ENCODE peak calls at places on chromosomes 7 and 10, in eight cellular contexts. E is esophagus squamous epithelium, G is right lobe of liver, O is endothelial cell of umbilical vein, D is body of pancreas, B is spleen, U is transverse colon, W is lower leg skin. M is an unnamed sample.

GRCh38 chr7:112001089-112001826 is 204.9 kb downstream of the DOCK4 start:
- DNase-seq in E (no peak), G (no peak), O (peak), D (no peak), B (no peak), U (no peak), W (no peak), M (no peak)

GRCh38 chr10:92787557-92788152 is 60.7 kb upstream of the EXOC6 start:
- DNase-seq in E (no peak), G (no peak), O (no peak), D (no peak), B (no peak), U (no peak), W (no peak), M (no peak)

GRCh38 chr7:23067271-23067670 is 38.3 kb upstream of the KLHL7 start:
- DNase-seq in E (no peak), G (no peak), O (no peak), D (no peak), B (no peak), U (no peak), W (no peak), M (no peak)

GRCh38 chr10:94706089-94706488 is 22.6 kb downstream of the CYP2C18 start:
- DNase-seq in E (no peak), G (no peak), O (no peak), D (no peak), B (no peak), U (no peak), W (no peak), M (no peak)

GRCh38 chr7:64849250-64849923 is 53.7 kb upstream of the ZNF273 start:
- DNase-seq in E (no peak), G (no peak), O (no peak), D (no peak), B (no peak), U (no peak), W (no peak), M (peak)

GRCh38 chr7:38760226-38760625 is 129.1 kb upstream of the AMPH start:
- DNase-seq in E (no peak), G (no peak), O (peak), D (no peak), B (no peak), U (no peak), W (no peak), M (no peak)

GRCh38 chr10:33196710-33197406 is 137.6 kb downstream of the NRP1 start:
- DNase-seq in E (no peak), G (peak), O (peak), D (peak), B (no peak), U (peak), W (no peak), M (no peak)

GRCh38 chr7:120272261-120272895 is 597 bp upstream of the KCND2 start:
- DNase-seq in E (no peak), G (no peak), O (peak), D (peak), B (no peak), U (no peak), W (no peak), M (peak)

GRCh38 chr10:122637371-122637770 is 62.3 kb downstream of the C10orf120 start:
- DNase-seq in E (no peak), G (no peak), O (no peak), D (peak), B (no peak), U (no peak), W (peak), M (no peak)

GRCh38 chr10:23291551-23292334 is 52.9 kb downstream of the C10orf67 start:
- DNase-seq in E (no peak), G (no peak), O (no peak), D (peak), B (no peak), U (no peak), W (no peak), M (no peak)

GRCh38 chr7:31545549-31545948 is 31.7 kb downstream of the ITPRID1 start:
- DNase-seq in E (no peak), G (no peak), O (no peak), D (no peak), B (no peak), U (no peak), W (no peak), M (no peak)

GRCh38 chr7:149084407-149084806 is 6.1 kb downstream of the ZNF786 start:
- DNase-seq in E (no peak), G (no peak), O (no peak), D (no peak), B (no peak), U (no peak), W (no peak), M (no peak)

GRCh38 chr10:30857803-30858202 is 173.9 kb downstream of the ZNF438 start:
- DNase-seq in E (no peak), G (no peak), O (peak), D (peak), B (no peak), U (peak), W (peak), M (no peak)

GRCh38 chr7:149624006-149624405 is 126.4 kb upstream of the ZNF746 start:
- DNase-seq in E (no peak), G (peak), O (peak), D (peak), B (no peak), U (peak), W (peak), M (peak)

GRCh38 chr10:115953203-115953602 is 319.8 kb downstream of the GFRA1 start:
- DNase-seq in E (no peak), G (no peak), O (no peak), D (no peak), B (no peak), U (no peak), W (no peak), M (no peak)

GRCh38 chr10:86298501-86299001 is 68.0 kb downstream of the GRID1 start:
- DNase-seq in E (no peak), G (no peak), O (no peak), D (no peak), B (peak), U (no peak), W (peak), M (no peak)

GRCh38 chr10:101903827-101904520 is 60.4 kb upstream of the KCNIP2 start:
- DNase-seq in E (no peak), G (no peak), O (no peak), D (no peak), B (peak), U (peak), W (no peak), M (no peak)

GRCh38 chr7:142750321-142750938 is 1.2 kb downstream of the PRSS1 start:
- DNase-seq in E (no peak), G (no peak), O (no peak), D (no peak), B (no peak), U (no peak), W (peak), M (no peak)

GRCh38 chr10:61899045-61899444 is 2.5 kb upstream of the ARID5B start:
- DNase-seq in E (no peak), G (no peak), O (peak), D (no peak), B (no peak), U (no peak), W (no peak), M (no peak)

GRCh38 chr10:117933036-117933435 is 113.7 kb downstream of the RAB11FIP2 start:
- DNase-seq in E (no peak), G (no peak), O (no peak), D (no peak), B (no peak), U (no peak), W (no peak), M (no peak)

GRCh38 chr7:115851291-115851690 is 179.3 kb downstream of the TFEC start:
- DNase-seq in E (no peak), G (no peak), O (peak), D (no peak), B (no peak), U (no peak), W (no peak), M (no peak)

GRCh38 chr10:130459011-130459410 is 322.8 kb downstream of the GLRX3 start:
- DNase-seq in E (no peak), G (no peak), O (no peak), D (no peak), B (no peak), U (no peak), W (peak), M (no peak)

GRCh38 chr10:33483124-33483794 is 148.8 kb upstream of the NRP1 start:
- DNase-seq in E (no peak), G (no peak), O (no peak), D (no peak), B (no peak), U (no peak), W (no peak), M (no peak)

GRCh38 chr7:103630318-103630717 is 184.3 kb upstream of the SLC26A5 start:
- DNase-seq in E (no peak), G (no peak), O (no peak), D (no peak), B (no peak), U (no peak), W (no peak), M (no peak)

GRCh38 chr7:138009350-138009653 is 7.4 kb upstream of the CREB3L2 start:
- DNase-seq in E (no peak), G (no peak), O (no peak), D (no peak), B (no peak), U (no peak), W (no peak), M (no peak)

GRCh38 chr10:68665841-68666240 is 55.2 kb upstream of the CCAR1 start:
- DNase-seq in E (no peak), G (no peak), O (no peak), D (no peak), B (no peak), U (no peak), W (no peak), M (no peak)

GRCh38 chr7:120587281-120587680 is 270.7 kb downstream of the TSPAN12 start:
- DNase-seq in E (no peak), G (no peak), O (no peak), D (no peak), B (no peak), U (no peak), W (no peak), M (no peak)

GRCh38 chr10:119207713-119208552 is 562 bp downstream of the GRK5 start:
- DNase-seq in E (peak), G (peak), O (peak), D (peak), B (peak), U (peak), W (peak), M (peak)

GRCh38 chr7:33906697-33907096 is 1.4 kb downstream of the BMPER start:
- DNase-seq in E (no peak), G (no peak), O (no peak), D (no peak), B (no peak), U (no peak), W (no peak), M (no peak)

GRCh38 chr10:56317603-56318002 is 43.5 kb downstream of the ZWINT start:
- DNase-seq in E (no peak), G (no peak), O (no peak), D (no peak), B (peak), U (no peak), W (peak), M (no peak)

GRCh38 chr7:519974-520458 is 370 bp upstream of the PDGFA start:
- DNase-seq in E (no peak), G (peak), O (peak), D (peak), B (no peak), U (peak), W (no peak), M (peak)

GRCh38 chr7:104127204-104127603 is 80.6 kb downstream of the ORC5 start:
- DNase-seq in E (no peak), G (no peak), O (no peak), D (no peak), B (no peak), U (no peak), W (no peak), M (no peak)

GRCh38 chr7:51126324-51126723 is 190.3 kb downstream of the COBL start:
- DNase-seq in E (no peak), G (no peak), O (no peak), D (no peak), B (no peak), U (no peak), W (peak), M (no peak)

GRCh38 chr10:73838827-73839226 is 27.4 kb upstream of the NDST2 start:
- DNase-seq in E (no peak), G (no peak), O (no peak), D (no peak), B (no peak), U (no peak), W (no peak), M (peak)

GRCh38 chr10:86364551-86365345 is 1.8 kb downstream of the GRID1 start:
- DNase-seq in E (no peak), G (no peak), O (no peak), D (no peak), B (peak), U (no peak), W (peak), M (no peak)

GRCh38 chr7:36303202-36304098 is 86.2 kb upstream of the ANLN start:
- DNase-seq in E (no peak), G (peak), O (peak), D (peak), B (no peak), U (peak), W (peak), M (peak)
- TF ChIP-seq POLR2A in E (no peak), G (peak), O (no peak), D (no peak), B (no peak), U (no peak), W (no peak), M (no peak)

DNA sequence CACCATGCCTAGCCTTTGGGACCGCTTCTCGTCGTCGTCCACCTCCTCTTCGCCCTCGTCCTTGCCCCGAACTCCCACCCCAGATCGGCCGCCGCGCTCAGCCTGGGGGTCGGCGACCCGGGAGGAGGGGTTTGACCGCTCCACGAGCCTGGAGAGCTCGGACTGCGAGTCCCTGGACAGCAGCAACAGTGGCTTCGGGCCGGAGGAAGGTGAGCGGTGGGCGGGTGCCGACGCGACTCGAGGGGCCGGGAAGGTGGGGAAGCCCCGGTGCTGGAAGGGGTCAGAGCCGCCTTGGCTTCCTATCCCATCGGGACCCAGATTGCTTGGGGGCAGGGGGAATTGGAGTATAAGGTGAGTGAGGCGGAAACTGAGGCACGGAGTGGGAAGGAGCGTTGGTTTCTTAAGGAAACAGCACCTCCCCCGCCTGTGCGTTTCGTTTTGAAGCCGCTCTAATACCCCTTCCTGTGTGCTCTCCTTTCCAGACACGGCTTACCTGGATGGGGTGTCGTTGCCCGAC is 547 bp downstream of the DDIT4 start:
- DNase-seq in E (no peak), G (peak), O (no peak), D (no peak), B (peak), U (no peak), W (no peak), M (no peak)
- TF ChIP-seq POLR2A in E (no peak), G (no peak), O (no peak), D (no peak), B (no peak), U (no peak), W (no peak), M (no peak)

GRCh38 chr7:145915679-145916078 is 200.9 kb upstream of the CNTNAP2 start:
- DNase-seq in E (no peak), G (no peak), O (no peak), D (peak), B (no peak), U (no peak), W (no peak), M (no peak)

GRCh38 chr7:145916776-145917175 is 199.8 kb upstream of the CNTNAP2 start:
- DNase-seq in E (no peak), G (no peak), O (no peak), D (no peak), B (peak), U (no peak), W (no peak), M (no peak)

DNA sequence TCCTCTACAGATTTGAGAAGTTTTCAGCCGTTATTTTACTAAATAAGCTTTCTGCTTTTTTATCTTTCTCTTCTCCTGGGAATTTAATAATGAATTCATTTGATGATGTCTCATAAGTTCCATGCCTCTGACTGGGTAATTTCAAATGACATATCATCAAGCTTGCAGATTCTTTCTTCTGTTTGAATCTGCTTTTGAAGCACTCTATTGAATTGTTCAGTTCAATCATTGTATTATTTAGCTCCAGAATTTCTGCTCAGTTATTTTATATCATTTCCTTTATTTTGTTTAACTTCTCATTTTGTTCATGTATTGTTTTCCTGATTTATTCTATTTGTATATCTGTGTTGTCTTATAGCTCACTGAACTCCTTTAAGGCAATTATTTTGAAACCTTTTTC is 196.9 kb upstream of the CNTNAP2 start:
- DNase-seq in E (no peak), G (no peak), O (no peak), D (no peak), B (no peak), U (no peak), W (no peak), M (no peak)
- TF ChIP-seq POLR2A in E (no peak), G (no peak), O (no peak), D (no peak), B (no peak), U (no peak), W (no peak), M (no peak)

DNA sequence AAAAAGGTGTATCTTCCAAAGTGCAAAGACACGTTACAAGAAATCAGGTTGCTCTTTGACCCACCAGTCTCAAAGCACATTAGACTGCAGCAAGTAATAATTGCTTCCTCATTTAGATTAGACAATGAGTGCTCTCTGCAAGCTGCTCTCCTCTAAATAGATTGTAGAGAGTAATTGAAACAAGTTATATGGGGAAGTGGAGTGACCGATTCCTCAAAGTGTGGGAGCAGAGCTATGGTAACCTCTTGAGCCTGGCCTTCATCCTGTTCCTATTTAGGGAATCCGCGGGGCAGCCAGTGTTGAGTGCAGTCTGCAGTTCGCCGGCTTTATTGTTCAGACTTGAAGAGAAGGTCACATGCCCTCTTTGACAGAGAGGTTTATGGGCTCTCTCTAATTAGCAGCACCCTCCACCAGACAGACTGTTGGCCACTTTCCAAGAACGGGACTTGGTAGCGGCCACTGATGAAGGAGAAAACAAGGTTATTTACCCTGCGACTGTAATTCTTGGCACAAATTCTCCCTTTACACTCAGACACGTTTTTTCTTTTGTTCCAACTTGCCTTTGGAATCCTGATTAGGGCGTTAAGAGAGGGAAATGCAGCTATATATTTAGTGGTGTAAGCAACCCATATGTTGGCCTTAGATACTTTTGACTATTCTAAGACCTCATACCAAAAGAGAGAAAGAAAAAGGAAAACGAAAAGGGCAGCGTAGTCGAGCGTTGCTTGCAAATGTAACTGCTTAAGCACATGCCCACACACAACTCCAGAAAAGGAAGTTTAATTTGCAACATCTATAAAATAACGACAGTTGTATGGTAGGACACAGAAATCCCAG is 107.5 kb downstream of the REEP3 start:
- DNase-seq in E (no peak), G (peak), O (peak), D (peak), B (no peak), U (peak), W (peak), M (peak)
- TF ChIP-seq POLR2A in E (no peak), G (peak), O (no peak), D (no peak), B (no peak), U (no peak), W (no peak), M (no peak)

DNA sequence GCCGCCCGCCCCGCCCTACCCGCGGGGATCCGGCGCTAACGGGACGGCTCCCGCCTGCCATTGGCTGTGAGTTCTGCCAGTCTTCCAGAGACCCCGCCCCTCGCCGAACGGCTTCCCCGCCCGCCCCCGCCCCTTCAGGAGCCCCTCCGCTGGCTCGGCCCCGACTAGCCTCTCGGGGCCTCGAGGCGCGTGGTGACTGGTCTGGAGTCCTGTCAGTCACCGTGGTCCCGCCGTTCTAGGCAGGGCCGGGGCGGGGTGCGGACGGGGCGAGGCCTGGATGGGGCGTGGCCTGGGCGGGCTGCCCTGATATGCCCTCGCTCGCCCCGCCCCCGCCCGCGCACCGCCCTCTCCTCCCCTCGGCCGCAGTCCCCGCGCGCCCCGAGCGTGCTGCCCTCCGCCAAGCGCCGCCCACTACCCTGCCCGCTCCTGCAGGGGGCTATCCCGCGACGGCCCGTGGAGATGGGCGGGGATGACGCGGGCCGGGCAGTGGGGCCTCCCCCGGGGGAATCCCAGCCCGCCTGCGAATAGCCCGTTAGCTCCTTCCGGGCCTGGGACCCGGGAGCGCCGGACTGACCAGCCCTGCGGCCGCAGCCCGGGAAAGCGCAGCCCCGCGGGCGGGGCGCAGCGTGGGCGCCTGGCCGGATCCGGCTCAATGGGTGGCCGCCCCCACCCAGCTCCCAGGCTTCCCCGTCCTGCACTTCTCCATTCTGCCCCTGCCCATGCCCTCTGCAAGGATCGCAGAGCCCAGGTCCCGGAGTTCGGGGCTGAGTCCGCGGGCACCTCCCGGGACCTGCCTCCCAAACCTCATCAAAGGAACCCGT is 444 bp upstream of the HIP1 start:
- DNase-seq in E (peak), G (peak), O (peak), D (peak), B (peak), U (peak), W (peak), M (peak)
- TF ChIP-seq POLR2A in E (no peak), G (peak), O (no peak), D (peak), B (no peak), U (peak), W (no peak), M (peak)

GRCh38 chr7:87600130-87601124 is at the start of gene ABCB1:
- DNase-seq in E (no peak), G (peak), O (peak), D (peak), B (peak), U (peak), W (peak), M (no peak)
- TF ChIP-seq POLR2A in E (no peak), G (peak), O (no peak), D (peak), B (no peak), U (peak), W (no peak), M (no peak)

M was measured in H54.